ENCODE peak calls at places on chromosomes 16 and 17, in eight cellular contexts. X, B, I, Z, N, H, L and K are unnamed samples.

GRCh38 chr16:25174285-25174684 is 42.5 kb upstream of the AQP8 start:
- DNase-seq in X (no peak), B (no peak), I (no peak), Z (no peak), N (no peak), H (no peak), L (no peak), K (no peak)

GRCh38 chr16:58814348-58814801 is 80.3 kb upstream of the GOT2 start:
- DNase-seq in X (peak; percentile 55), B (peak; percentile 35), I (no peak), Z (peak; percentile 23), N (peak; percentile 18), H (peak; percentile 58), L (peak; percentile 30), K (no peak)

GRCh38 chr17:49342575-49342936 is 19.5 kb downstream of the ZNF652 start:
- DNase-seq in X (no peak), B (no peak), I (no peak), Z (no peak), N (no peak), H (no peak), L (no peak), K (no peak)

GRCh38 chr16:66899310-66899944 is 19.1 kb downstream of the PDP2 start:
- DNase-seq in X (no peak), B (no peak), I (no peak), Z (no peak), N (no peak), H (no peak), L (peak; percentile 80), K (no peak)

GRCh38 chr16:9286930-9287329 is 195.5 kb downstream of the HAPSTR1 start:
- DNase-seq in X (no peak), B (no peak), I (no peak), Z (no peak), N (no peak), H (no peak), L (no peak), K (peak; percentile 88)

GRCh38 chr17:74521701-74522201 is 9.5 kb downstream of the CD300LB start:
- DNase-seq in X (peak; percentile 98), B (no peak), I (no peak), Z (no peak), N (no peak), H (no peak), L (no peak), K (peak; percentile 25)

GRCh38 chr17:81317436-81317821 is 22.3 kb upstream of the SLC38A10 start:
- DNase-seq in X (no peak), B (no peak), I (no peak), Z (no peak), N (no peak), H (no peak), L (no peak), K (no peak)

GRCh38 chr17:67574658-67575293 is 143.0 kb upstream of the NOL11 start:
- DNase-seq in X (no peak), B (no peak), I (no peak), Z (no peak), N (no peak), H (no peak), L (no peak), K (no peak)

GRCh38 chr17:41771389-41772206 is 14.9 kb downstream of the JUP start:
- DNase-seq in X (no peak), B (no peak), I (no peak), Z (no peak), N (no peak), H (no peak), L (no peak), K (no peak)

GRCh38 chr17:41773731-41774193 is 12.7 kb downstream of the JUP start:
- DNase-seq in X (no peak), B (no peak), I (no peak), Z (no peak), N (no peak), H (no peak), L (peak; percentile 23), K (no peak)

GRCh38 chr17:41772586-41773189 is 13.8 kb downstream of the JUP start:
- DNase-seq in X (no peak), B (no peak), I (no peak), Z (no peak), N (no peak), H (no peak), L (no peak), K (peak; percentile 76)

GRCh38 chr17:41772218-41772585 is 14.3 kb downstream of the JUP start:
- DNase-seq in X (no peak), B (peak; percentile 88), I (no peak), Z (no peak), N (no peak), H (no peak), L (no peak), K (peak; percentile 84)

DNA sequence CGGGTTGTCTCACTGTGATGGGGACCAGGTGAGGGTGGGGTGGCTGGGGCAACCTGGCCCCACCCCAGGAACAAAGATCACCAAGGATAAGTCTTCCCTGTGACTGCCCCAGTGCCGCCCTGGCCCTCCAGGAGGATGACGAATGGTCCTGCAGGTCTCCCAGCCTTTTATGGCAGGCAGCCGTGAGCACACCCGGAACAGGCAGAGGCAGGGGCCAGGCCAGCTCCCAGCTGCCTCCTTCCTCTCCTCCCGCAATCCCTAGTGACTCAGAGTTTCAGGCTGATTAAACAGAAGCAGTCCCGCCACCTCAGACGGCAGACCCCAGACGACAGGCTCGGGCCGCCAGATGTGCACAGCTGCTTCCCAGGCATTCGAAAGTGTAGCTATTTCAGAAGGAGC is 13.3 kb downstream of the JUP start:
- DNase-seq in X (no peak), B (peak; percentile 89), I (no peak), Z (no peak), N (peak; percentile 94), H (peak; percentile 90), L (peak; percentile 91), K (peak; percentile 94)
- TF ChIP-seq POLR2A in X (no peak), B (peak; percentile 50), I (no peak), Z (no peak), N (no peak), H (no peak), L (no peak), K (peak; percentile 46)

GRCh38 chr17:3497101-3497500 is 21.3 kb downstream of the ASPA start:
- DNase-seq in X (no peak), B (no peak), I (no peak), Z (no peak), N (no peak), H (no peak), L (no peak), K (no peak)

GRCh38 chr17:3505008-3505407 is 29.2 kb downstream of the ASPA start:
- DNase-seq in X (no peak), B (no peak), I (no peak), Z (no peak), N (no peak), H (no peak), L (no peak), K (no peak)

GRCh38 chr17:3506054-3506453 is 30.3 kb downstream of the ASPA start:
- DNase-seq in X (no peak), B (no peak), I (no peak), Z (no peak), N (no peak), H (no peak), L (no peak), K (no peak)

DNA sequence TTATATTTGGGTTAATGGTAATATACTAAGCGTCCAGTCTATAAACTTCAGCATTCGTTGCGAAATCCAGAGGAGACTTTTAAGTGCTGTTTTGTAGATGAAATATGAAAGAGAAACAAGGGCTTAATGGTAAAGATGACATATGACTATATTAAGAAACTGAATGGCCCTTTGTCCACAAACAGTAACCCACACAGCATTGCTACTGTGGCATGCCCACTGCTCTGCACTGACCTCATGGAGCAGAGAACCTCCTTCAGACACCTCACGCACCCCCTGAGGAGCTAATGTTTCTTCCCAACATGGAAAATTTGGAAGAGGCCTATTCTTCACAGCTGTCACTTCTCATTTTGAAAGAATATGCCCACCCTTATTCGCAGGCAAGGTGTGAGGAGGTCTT is 26.7 kb downstream of the ASPA start:
- DNase-seq in X (no peak), B (no peak), I (no peak), Z (no peak), N (no peak), H (no peak), L (no peak), K (no peak)
- TF ChIP-seq POLR2A in X (no peak), B (no peak), I (no peak), Z (no peak), N (no peak), H (no peak), L (no peak), K (no peak)

GRCh38 chr17:41786227-41787020 is at the start of gene JUP:
- DNase-seq in X (peak; percentile 98), B (peak; percentile 100), I (peak; percentile 95), Z (peak; percentile 97), N (peak; percentile 98), H (peak; percentile 100), L (peak; percentile 99), K (peak; percentile 99)
- TF ChIP-seq POLR2A in X (peak; percentile 87), B (peak; percentile 99), I (peak; percentile 79), Z (no peak), N (peak; percentile 76), H (peak; percentile 85), L (peak; percentile 86), K (peak; percentile 100)

GRCh38 chr16:15644306-15644961 is 1.5 kb upstream of the MARF1 start:
- DNase-seq in X (no peak), B (peak; percentile 81), I (no peak), Z (no peak), N (no peak), H (peak; percentile 54), L (no peak), K (no peak)

GRCh38 chr16:15640966-15641365 is 2.0 kb downstream of the MARF1 start:
- DNase-seq in X (no peak), B (no peak), I (no peak), Z (no peak), N (no peak), H (no peak), L (no peak), K (no peak)

GRCh38 chr16:15641753-15642556 is 999 bp downstream of the MARF1 start:
- DNase-seq in X (peak; percentile 4), B (no peak), I (no peak), Z (no peak), N (no peak), H (no peak), L (no peak), K (no peak)

GRCh38 chr16:15643453-15644305 is 725 bp upstream of the MARF1 start:
- DNase-seq in X (peak; percentile 70), B (peak; percentile 11), I (no peak), Z (no peak), N (peak; percentile 26), H (peak; percentile 74), L (peak; percentile 59), K (peak; percentile 61)

DNA sequence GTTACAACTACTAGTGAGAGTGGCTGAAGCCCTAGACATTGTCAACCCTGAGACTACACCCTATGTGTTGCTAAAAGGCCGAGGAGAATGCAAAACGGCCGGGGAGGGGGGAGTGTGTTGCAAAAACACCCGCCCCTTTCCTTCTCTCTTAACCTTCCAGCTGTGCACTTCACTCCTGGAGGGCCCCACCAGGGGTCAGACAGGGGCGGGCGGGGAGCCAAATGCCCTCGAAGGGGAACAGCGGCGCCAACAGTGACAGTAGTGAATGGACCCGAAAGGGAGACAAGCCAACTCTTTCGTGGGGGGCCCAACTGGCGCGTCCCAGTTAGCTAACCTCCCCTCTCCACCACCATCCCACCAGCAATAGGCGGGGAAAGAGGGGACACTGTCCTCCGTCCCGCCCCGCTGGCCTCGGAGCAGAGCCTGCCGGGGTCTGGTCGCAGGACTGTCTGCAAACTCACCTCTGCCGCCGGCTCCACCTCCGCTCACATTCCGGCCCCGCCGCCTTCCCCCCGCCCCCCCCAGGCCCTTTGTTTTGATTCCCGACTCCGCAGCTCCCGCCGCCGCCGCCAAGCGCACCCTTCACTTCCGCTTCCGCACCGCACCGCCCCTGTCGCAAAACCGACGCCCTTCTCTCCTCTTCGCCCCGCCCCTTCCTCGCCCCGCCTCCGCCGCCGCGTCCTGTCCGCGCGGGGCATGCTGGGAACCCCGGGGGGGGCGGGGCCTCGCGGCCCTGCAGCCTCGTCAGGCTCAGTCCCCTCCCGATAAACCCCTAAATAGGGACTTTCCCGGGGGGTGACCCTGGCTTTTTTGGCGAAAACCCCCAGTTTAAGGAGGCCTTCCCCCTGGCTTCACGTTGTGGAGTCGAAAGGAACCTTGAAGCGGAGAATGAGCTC is at the start of gene MARF1:
- DNase-seq in X (peak; percentile 96), B (peak; percentile 98), I (peak; percentile 98), Z (peak; percentile 47), N (peak; percentile 57), H (peak; percentile 97), L (peak; percentile 90), K (peak; percentile 100)
- TF ChIP-seq POLR2A in X (peak; percentile 97), B (peak; percentile 99), I (peak; percentile 100), Z (peak; percentile 71), N (peak; percentile 75), H (peak; percentile 83), L (peak; percentile 92), K (peak; percentile 98)